ENCODE peak calls at places on chromosomes 16 and 17, in eight cellular contexts. M is HFF-Myc, W is fibroblast of the aortic adventitia, C is brain microvascular endothelial cell, G is AG09309, S is AG04449, Q is adrenal gland, E is cardiac fibroblast. X is an unnamed sample.

GRCh38 chr16:46801428-46802049 is 29.4 kb downstream of the C16orf87 start:
- DNase-seq in Q (no peak), G (no peak), E (peak; percentile 43), C (no peak), M (no peak), W (peak; percentile 41), S (no peak), X (peak; percentile 48)

GRCh38 chr17:75313941-75314550 is 24.8 kb upstream of the SLC25A19 start:
- DNase-seq in W (peak; percentile 16), S (no peak), E (peak; percentile 32), Q (peak; percentile 85), G (no peak), C (no peak), M (no peak), X (peak; percentile 6)

GRCh38 chr17:43578699-43579569 is 32.8 kb upstream of the ETV4 start:
- DNase-seq in Q (no peak), E (peak; percentile 77), C (peak; percentile 20), G (no peak), W (peak; percentile 54), M (no peak), S (no peak), X (peak; percentile 43)

GRCh38 chr16:53922805-53923645 is 219.1 kb downstream of the FTO start:
- DNase-seq in M (no peak), Q (no peak), S (no peak), E (no peak), G (no peak), C (no peak), W (no peak), X (no peak)

GRCh38 chr17:44207319-44207718 is 7.6 kb upstream of the ATXN7L3 start:
- DNase-seq in E (no peak), G (no peak), S (no peak), W (no peak), Q (no peak), C (no peak), M (no peak), X (no peak)

GRCh38 chr16:84109598-84110325 is 7.0 kb downstream of the MBTPS1 start:
- DNase-seq in E (no peak), C (no peak), S (no peak), M (no peak), Q (no peak), W (no peak), G (no peak), X (no peak)

GRCh38 chr17:55726440-55726839 is 3.8 kb upstream of the TMEM100 start:
- DNase-seq in S (peak; percentile 82), M (peak; percentile 99), G (peak; percentile 94), W (peak; percentile 100), C (peak; percentile 75), E (peak; percentile 93), Q (peak; percentile 72), X (peak; percentile 82)

GRCh38 chr17:7220593-7221280 is 999 bp downstream of the ACADVL start:
- DNase-seq in W (peak; percentile 64), M (no peak), S (no peak), G (no peak), E (peak; percentile 69), Q (peak; percentile 81), C (peak; percentile 49), X (peak; percentile 77)

GRCh38 chr17:43839670-43840101 is 6.7 kb upstream of the MPP3 start:
- DNase-seq in W (no peak), E (no peak), Q (no peak), G (no peak), M (no peak), C (no peak), S (no peak), X (no peak)

GRCh38 chr16:72256398-72257048 is 84.6 kb upstream of the PMFBP1 start:
- DNase-seq in G (peak; percentile 70), M (no peak), W (peak; percentile 91), S (peak; percentile 64), Q (no peak), E (peak; percentile 89), C (peak; percentile 27), X (peak; percentile 60)

GRCh38 chr17:33531311-33531710 is 238.2 kb upstream of the ASIC2 start:
- DNase-seq in S (no peak), M (no peak), W (no peak), C (no peak), Q (no peak), E (no peak), G (no peak), X (no peak)

GRCh38 chr17:29145289-29146058 is 34.7 kb downstream of the MYO18A start:
- DNase-seq in M (no peak), C (peak; percentile 67), Q (peak; percentile 78), W (peak; percentile 85), E (peak; percentile 85), S (no peak), G (no peak), X (peak; percentile 93)

GRCh38 chr17:77437017-77437416 is 296.2 kb downstream of the SEC14L1 start:
- DNase-seq in G (no peak), S (peak; percentile 31), M (no peak), C (peak; percentile 61), Q (no peak), E (peak; percentile 65), W (peak; percentile 90), X (peak; percentile 94)

GRCh38 chr16:85861095-85861825 is 37.7 kb upstream of the IRF8 start:
- DNase-seq in W (no peak), G (no peak), M (no peak), Q (no peak), E (no peak), S (no peak), C (no peak), X (no peak)

GRCh38 chr16:75097941-75098897 is 18.4 kb downstream of the LDHD start:
- DNase-seq in Q (peak; percentile 62), M (no peak), C (no peak), S (no peak), G (no peak), W (no peak), E (no peak), X (no peak)

GRCh38 chr17:50764860-50765259 is 2.5 kb downstream of the ANKRD40CL start:
- DNase-seq in E (no peak), C (no peak), S (no peak), W (no peak), Q (no peak), M (no peak), G (no peak), X (no peak)
- H3K4me3 ChIP-seq in E (no peak overlapping the region), C (no peak overlapping the region), S (no peak overlapping the region), W (no peak overlapping the region), Q (no peak overlapping the region), M (no peak overlapping the region), G (no peak overlapping the region), X (no peak overlapping the region)

GRCh38 chr16:2019500-2019899 is at the start of gene NPW:
- DNase-seq in W (no peak), G (no peak), E (no peak), C (no peak), S (no peak), M (no peak), Q (no peak), X (no peak)

GRCh38 chr16:2013527-2013926 is 3.9 kb upstream of the ZNF598 start:
- DNase-seq in C (no peak), W (no peak), S (no peak), M (no peak), E (no peak), G (no peak), Q (no peak), X (no peak)

GRCh38 chr16:2015947-2016208 is 3.7 kb upstream of the NPW start:
- DNase-seq in S (no peak), W (no peak), G (no peak), C (no peak), Q (no peak), E (no peak), M (no peak), X (no peak)

GRCh38 chr16:2015117-2015946 is 4.3 kb upstream of the NPW start:
- DNase-seq in S (no peak), G (no peak), C (no peak), W (peak; percentile 65), M (no peak), E (peak; percentile 70), Q (no peak), X (no peak)

GRCh38 chr16:2016407-2016922 is 3.1 kb upstream of the NPW start:
- DNase-seq in E (no peak), G (no peak), Q (no peak), W (no peak), C (no peak), S (no peak), M (no peak), X (no peak)
- TF ChIP-seq CTCF in E (peak; percentile 47), G (peak; percentile 36), Q (no peak), W (peak; percentile 47), C (peak; percentile 74), S (peak; percentile 50), M (peak; percentile 66), X (peak; percentile 63)

GRCh38 chr17:38354466-38354865 is 2.8 kb downstream of the SOCS7 start:
- DNase-seq in S (no peak), W (no peak), C (no peak), G (no peak), Q (no peak), M (no peak), E (no peak), X (no peak)
- H3K4me3 ChIP-seq in S (peak overlapping the region; percentile 6), W (peak overlapping the region; percentile 78), C (no peak overlapping the region), G (no peak overlapping the region), Q (no peak overlapping the region), M (no peak overlapping the region), E (no peak overlapping the region), X (no peak overlapping the region)

GRCh38 chr17:61867033-61867432 is 3.7 kb upstream of the BRIP1 start:
- DNase-seq in Q (no peak), M (no peak), E (no peak), W (no peak), G (no peak), C (no peak), S (no peak), X (no peak)

GRCh38 chr17:61868074-61868473 is 4.7 kb upstream of the BRIP1 start:
- DNase-seq in E (no peak), C (no peak), Q (no peak), M (no peak), W (no peak), G (no peak), S (no peak), X (no peak)

GRCh38 chr17:61863801-61864126 is 436 bp upstream of the BRIP1 start:
- DNase-seq in S (peak; percentile 14), E (no peak), C (no peak), W (no peak), G (no peak), M (no peak), Q (no peak), X (no peak)

GRCh38 chr17:61862105-61862574 is 1.2 kb downstream of the BRIP1 start:
- DNase-seq in C (no peak), Q (no peak), E (peak; percentile 53), W (no peak), G (no peak), M (no peak), S (no peak), X (peak; percentile 41)

DNA sequence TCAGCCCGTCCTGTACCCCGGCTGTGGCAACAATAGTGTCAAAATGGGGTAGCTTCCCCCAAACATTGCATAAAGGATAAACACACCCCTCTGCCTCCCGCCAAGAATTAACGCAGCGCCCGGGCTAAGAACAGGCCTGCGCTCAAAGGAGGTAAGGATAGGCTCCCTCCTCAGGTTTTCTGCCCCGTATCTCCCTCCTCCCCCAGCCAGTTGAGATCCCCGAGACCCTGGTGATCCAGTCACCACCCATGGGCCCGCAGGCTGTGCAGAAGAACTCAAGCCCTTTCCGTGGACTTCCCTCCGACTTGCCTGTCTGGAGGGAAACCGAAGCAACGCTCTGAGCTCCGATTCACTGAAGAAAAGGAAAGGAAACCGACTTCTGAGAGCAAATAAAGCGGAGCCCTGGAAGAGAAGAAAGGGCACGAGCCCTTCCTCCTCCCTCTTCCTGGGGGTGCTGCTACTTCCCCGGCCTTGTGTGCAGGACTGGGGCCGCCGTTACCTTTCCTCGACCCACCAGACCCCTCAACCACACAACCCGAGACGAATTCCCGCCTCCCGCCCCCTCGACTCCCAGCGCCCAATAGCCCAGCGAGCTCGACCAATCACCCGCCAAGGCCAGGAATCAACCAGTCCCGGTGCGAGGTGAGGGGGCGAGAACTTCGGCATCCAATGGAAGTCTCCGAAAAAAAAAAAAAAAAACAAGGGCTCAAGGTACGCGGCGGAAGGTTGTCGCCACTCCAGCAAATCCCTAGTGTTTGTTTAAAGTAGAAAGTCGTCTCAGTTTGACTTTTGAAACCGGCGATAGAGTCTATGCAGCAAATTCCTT is at the start of gene BRIP1:
- DNase-seq in G (peak; percentile 59), W (peak; percentile 90), M (peak; percentile 83), E (peak; percentile 94), S (peak; percentile 61), C (peak; percentile 94), Q (peak; percentile 96), X (peak; percentile 95)
- TF ChIP-seq CTCF in G (no peak), W (no peak), M (no peak), E (no peak), S (no peak), C (no peak), Q (no peak), X (no peak)